ENCODE peak calls at places on chromosomes 5 and 9, in nine cellular contexts. F is mesendoderm; O is BJ; H is aorta; Q is endodermal cell; Z is stomach; L is naive thymus-derived CD4-positive, alpha-beta T cell; V is vagina; I is neuronal stem cell. A is an unnamed sample.

GRCh38 chr9:842918-843468 is 1.5 kb downstream of the DMRT1 start:
- DNase-seq in I (peak; percentile 35), H (no peak), Q (peak; percentile 74), L (no peak), F (peak; percentile 51), V (no peak), O (no peak), Z (no peak), A (no peak)

GRCh38 chr5:52884453-52884852 is 96.7 kb downstream of the ITGA1 start:
- DNase-seq in L (no peak), Z (no peak), F (no peak), I (no peak), O (no peak), H (no peak), Q (no peak), V (no peak), A (no peak)

GRCh38 chr5:150116667-150117395 is 30.5 kb upstream of the CSF1R start:
- DNase-seq in O (no peak), Q (peak; percentile 46), H (no peak), F (peak; percentile 30), L (no peak), I (no peak), Z (peak; percentile 24), V (no peak), A (no peak)

GRCh38 chr5:65102826-65103673 is 334.3 kb downstream of the CWC27 start:
- DNase-seq in Z (peak; percentile 56), H (peak; percentile 57), O (no peak), Q (peak; percentile 79), I (no peak), V (no peak), F (peak; percentile 84), L (peak; percentile 56), A (no peak)

GRCh38 chr5:129217179-129217578 is 122.6 kb downstream of the ISOC1 start:
- DNase-seq in L (no peak), Z (no peak), I (no peak), V (no peak), H (no peak), Q (no peak), F (no peak), O (no peak), A (no peak)

GRCh38 chr9:122263699-122264349 is 816 bp downstream of the RBM18 start:
- DNase-seq in I (no peak), H (no peak), F (no peak), L (no peak), Z (no peak), Q (no peak), V (no peak), O (no peak), A (peak; percentile 27)

GRCh38 chr9:36987891-36988290 is 46.2 kb downstream of the PAX5 start:
- DNase-seq in L (no peak), Z (no peak), V (no peak), O (no peak), I (no peak), F (no peak), Q (peak; percentile 48), H (no peak), A (no peak)

GRCh38 chr5:171850354-171850947 is 64.8 kb downstream of the SMIM23 start:
- DNase-seq in F (peak; percentile 90), H (no peak), L (no peak), V (peak; percentile 31), Q (peak; percentile 84), I (peak; percentile 48), O (no peak), Z (no peak), A (peak; percentile 30)

GRCh38 chr5:75734913-75735789 is 17.9 kb upstream of the POC5 start:
- DNase-seq in I (peak; percentile 23), L (no peak), V (no peak), Q (peak; percentile 82), O (no peak), F (peak; percentile 73), Z (peak; percentile 55), H (no peak), A (peak; percentile 15)

GRCh38 chr9:129138476-129139232 is 27.4 kb downstream of the PTPA start:
- DNase-seq in F (no peak), O (no peak), Z (peak; percentile 46), V (no peak), L (no peak), H (peak; percentile 90), I (no peak), Q (peak; percentile 61), A (peak; percentile 75)

GRCh38 chr5:27682600-27682999 is 644.2 kb upstream of the CDH9 start:
- DNase-seq in Z (no peak), L (no peak), O (no peak), I (no peak), Q (peak; percentile 63), V (no peak), F (peak; percentile 73), H (no peak), A (peak; percentile 35)

GRCh38 chr9:131629827-131630205 is 84.5 kb downstream of the PRRT1B start:
- DNase-seq in Z (no peak), H (no peak), V (no peak), F (no peak), O (no peak), I (no peak), Q (no peak), L (no peak), A (no peak)

DNA sequence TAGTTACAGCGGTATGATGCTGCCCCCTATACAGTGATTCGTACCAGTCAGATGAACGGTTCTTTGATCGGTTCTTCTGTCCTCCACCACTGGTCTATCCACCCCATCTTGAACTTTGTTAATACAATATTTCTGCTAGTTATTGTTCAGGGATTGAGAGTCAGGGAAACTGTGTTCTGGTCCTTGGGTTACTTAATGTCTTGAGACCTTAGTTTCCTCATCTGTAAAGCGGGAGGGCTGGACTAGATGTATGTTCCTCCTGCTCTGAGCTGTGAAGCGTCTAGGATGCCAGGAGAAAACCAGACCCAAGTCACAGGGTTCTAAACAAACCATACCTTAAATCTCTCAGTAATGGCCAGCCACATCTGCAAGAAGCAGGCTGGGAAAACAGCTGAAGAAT is 1.4 kb upstream of the PIP5K1B start:
- DNase-seq in O (no peak), V (no peak), Q (no peak), I (no peak), L (no peak), H (no peak), Z (no peak), F (no peak), A (no peak)
- H3K27me3 ChIP-seq in O (peaks cover 18% of the 10 kb centered on the region), V (no peaks in the 10 kb centered on the region), Q (peaks cover 47% of the 10 kb centered on the region), I (no peaks in the 10 kb centered on the region), L (peaks cover 3% of the 10 kb centered on the region), H (no peaks in the 10 kb centered on the region), Z (peaks cover 41% of the 10 kb centered on the region), F (peaks cover 10% of the 10 kb centered on the region), A (peaks cover 52% of the 10 kb centered on the region)

GRCh38 chr5:1851290-1851934 is 31.3 kb downstream of the IRX4 start:
- DNase-seq in F (no peak), Q (peak; percentile 82), I (no peak), Z (no peak), O (no peak), V (no peak), L (no peak), H (no peak), A (no peak)

GRCh38 chr5:1855573-1855972 is 27.2 kb downstream of the IRX4 start:
- DNase-seq in O (no peak), H (no peak), Z (no peak), I (no peak), V (no peak), Q (no peak), F (no peak), L (no peak), A (no peak)

GRCh38 chr5:1852324-1852947 is 30.3 kb downstream of the IRX4 start:
- DNase-seq in F (no peak), Z (no peak), H (no peak), I (no peak), V (no peak), L (no peak), O (no peak), Q (no peak), A (no peak)

GRCh38 chr5:1855075-1855474 is 27.6 kb downstream of the IRX4 start:
- DNase-seq in F (no peak), I (no peak), O (no peak), Z (no peak), V (no peak), Q (no peak), L (no peak), H (no peak), A (no peak)

GRCh38 chr5:1853531-1853930 is 29.2 kb downstream of the IRX4 start:
- DNase-seq in V (no peak), Q (no peak), O (no peak), F (no peak), I (no peak), L (no peak), Z (no peak), H (no peak), A (no peak)
- H3K27me3 ChIP-seq in V (no peaks in the 10 kb centered on the region), Q (peaks cover 50% of the 10 kb centered on the region), O (peaks cover 16% of the 10 kb centered on the region), F (peaks cover 27% of the 10 kb centered on the region), I (peaks cover 8% of the 10 kb centered on the region), L (no peaks in the 10 kb centered on the region), Z (peaks cover 88% of the 10 kb centered on the region), H (no peaks in the 10 kb centered on the region), A (no peaks in the 10 kb centered on the region)

GRCh38 chr9:114925039-114925438 is 5.4 kb downstream of the TNFSF8 start:
- DNase-seq in Z (no peak), I (no peak), O (no peak), H (no peak), L (no peak), V (no peak), Q (no peak), F (no peak), A (no peak)

GRCh38 chr9:114924327-114924726 is 6.1 kb downstream of the TNFSF8 start:
- DNase-seq in Z (no peak), L (no peak), I (no peak), O (no peak), H (no peak), V (no peak), Q (no peak), F (no peak), A (no peak)

GRCh38 chr9:114925672-114926071 is 4.7 kb downstream of the TNFSF8 start:
- DNase-seq in Z (no peak), I (no peak), L (no peak), F (peak; percentile 97), Q (no peak), O (no peak), V (no peak), H (no peak), A (no peak)

GRCh38 chr9:114928092-114928491 is 2.3 kb downstream of the TNFSF8 start:
- DNase-seq in O (no peak), H (no peak), V (no peak), F (no peak), L (no peak), I (no peak), Q (no peak), Z (no peak), A (no peak)

DNA sequence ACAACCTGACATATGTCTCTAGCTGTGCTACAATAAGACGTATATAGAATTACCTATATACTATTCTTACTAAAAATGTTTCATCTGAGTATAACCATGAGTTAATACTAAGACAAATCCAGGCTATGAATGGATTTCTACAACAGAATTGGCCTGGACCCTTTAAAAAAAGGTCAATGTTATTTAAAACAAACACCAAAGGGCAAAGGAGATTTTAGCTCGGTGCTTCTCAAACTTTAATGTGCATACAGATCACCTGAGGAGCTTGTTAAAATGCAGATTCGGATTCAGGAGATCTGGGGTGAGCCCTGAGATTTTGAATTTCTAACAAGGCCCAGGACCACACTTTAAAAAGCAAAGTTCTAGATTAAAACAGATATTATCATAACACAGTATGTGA is 6.5 kb downstream of the TNFSF8 start:
- DNase-seq in L (no peak), F (no peak), Z (no peak), Q (no peak), O (no peak), V (no peak), H (no peak), I (no peak), A (no peak)
- H3K27me3 ChIP-seq in L (no peaks in the 10 kb centered on the region), F (peaks cover 6% of the 10 kb centered on the region), Z (no peaks in the 10 kb centered on the region), Q (peaks cover 73% of the 10 kb centered on the region), O (peaks cover 21% of the 10 kb centered on the region), V (no peaks in the 10 kb centered on the region), H (no peaks in the 10 kb centered on the region), I (peaks cover 6% of the 10 kb centered on the region), A (peaks cover 97% of the 10 kb centered on the region)

GRCh38 chr5:479566-480319 is 36.8 kb downstream of the EXOC3 start:
- DNase-seq in I (no peak), F (no peak), O (no peak), L (no peak), H (no peak), V (no peak), Q (peak; percentile 57), Z (no peak), A (no peak)
- H3K27me3 ChIP-seq in I (peaks cover under 1% of the 10 kb centered on the region), F (peaks cover 15% of the 10 kb centered on the region), O (no peaks in the 10 kb centered on the region), L (no peaks in the 10 kb centered on the region), H (no peaks in the 10 kb centered on the region), V (no peaks in the 10 kb centered on the region), Q (peaks cover 16% of the 10 kb centered on the region), Z (peaks cover 98% of the 10 kb centered on the region), A (peaks cover 17% of the 10 kb centered on the region)